ENCODE peak calls at places on chromosomes 11 and 22, in ten cellular contexts. Q, L, W, X, M, N, K, C, O and U are unnamed samples.

GRCh38 chr11:74492084-74492483 is 1.4 kb downstream of the LIPT2 start:
- DNase-seq in Q (no peak), L (no peak), W (no peak), X (no peak), M (no peak), N (no peak), K (no peak), C (no peak), O (no peak), U (no peak)

GRCh38 chr11:134566311-134566710 is 154.3 kb upstream of the B3GAT1 start:
- DNase-seq in Q (no peak), L (no peak), W (no peak), X (no peak), M (no peak), N (no peak), K (no peak), C (no peak), O (no peak), U (no peak)

GRCh38 chr22:26573026-26573662 is 16.8 kb downstream of the TPST2 start:
- DNase-seq in Q (no peak), L (no peak), W (no peak), X (no peak), M (peak; percentile 32), N (no peak), K (peak; percentile 62), C (no peak), O (peak; percentile 72), U (no peak)

GRCh38 chr11:119783466-119784400 is 54.7 kb upstream of the NECTIN1 start:
- DNase-seq in Q (no peak), L (no peak), W (peak; percentile 56), X (no peak), M (peak; percentile 45), N (no peak), K (peak; percentile 16), C (no peak), O (no peak), U (no peak)

GRCh38 chr11:40190294-40190693 is 1269.2 kb downstream of the LRRC4C start:
- DNase-seq in Q (no peak), L (no peak), W (no peak), X (no peak), M (no peak), N (no peak), K (no peak), C (no peak), O (no peak), U (no peak)

GRCh38 chr11:131052367-131052766 is 136.1 kb upstream of the SNX19 start:
- DNase-seq in Q (no peak), L (no peak), W (no peak), X (no peak), M (no peak), N (no peak), K (no peak), C (no peak), O (no peak), U (no peak)

GRCh38 chr11:35714882-35715612 is 52.5 kb downstream of the TRIM44 start:
- DNase-seq in Q (no peak), L (no peak), W (peak; percentile 26), X (peak; percentile 35), M (peak; percentile 16), N (no peak), K (peak; percentile 66), C (peak; percentile 29), O (peak; percentile 26), U (peak; percentile 41)

GRCh38 chr11:78325274-78325781 is 92.3 kb downstream of the GAB2 start:
- DNase-seq in Q (no peak), L (no peak), W (no peak), X (peak; percentile 10), M (no peak), N (no peak), K (no peak), C (no peak), O (no peak), U (no peak)

GRCh38 chr11:70671083-70671482 is 272.8 kb downstream of the CTTN start:
- DNase-seq in Q (no peak), L (no peak), W (no peak), X (no peak), M (no peak), N (no peak), K (no peak), C (no peak), O (no peak), U (no peak)

GRCh38 chr22:38704568-38705234 is 1.0 kb upstream of the GTPBP1 start:
- DNase-seq in Q (no peak), L (no peak), W (no peak), X (no peak), M (peak; percentile 30), N (no peak), K (no peak), C (no peak), O (peak; percentile 31), U (no peak)

GRCh38 chr11:120317689-120318195 is 7.4 kb upstream of the TLCD5 start:
- DNase-seq in Q (no peak), L (no peak), W (no peak), X (no peak), M (no peak), N (no peak), K (no peak), C (no peak), O (no peak), U (no peak)

GRCh38 chr11:612201-612960 is 3.4 kb downstream of the IRF7 start:
- DNase-seq in Q (no peak), L (peak; percentile 48), W (no peak), X (no peak), M (no peak), N (no peak), K (peak; percentile 32), C (no peak), O (peak; percentile 29), U (no peak)
- TF ChIP-seq CTCF in Q (no peak), L (peak; percentile 20), W (no peak), X (peak; percentile 29), M (peak; percentile 20), N (no peak), K (peak; percentile 12), C (peak; percentile 5), O (peak; percentile 29), U (peak; percentile 30)

GRCh38 chr22:35824256-35824655 is 106.6 kb downstream of the APOL5 start:
- DNase-seq in Q (no peak), L (no peak), W (no peak), X (no peak), M (no peak), N (no peak), K (no peak), C (no peak), O (no peak), U (no peak)

GRCh38 chr22:35818897-35819296 is 101.2 kb downstream of the APOL5 start:
- DNase-seq in Q (no peak), L (no peak), W (no peak), X (no peak), M (no peak), N (no peak), K (no peak), C (no peak), O (no peak), U (no peak)

GRCh38 chr22:35821654-35822053 is 104.0 kb downstream of the APOL5 start:
- DNase-seq in Q (no peak), L (no peak), W (no peak), X (no peak), M (no peak), N (no peak), K (no peak), C (no peak), O (no peak), U (no peak)

DNA sequence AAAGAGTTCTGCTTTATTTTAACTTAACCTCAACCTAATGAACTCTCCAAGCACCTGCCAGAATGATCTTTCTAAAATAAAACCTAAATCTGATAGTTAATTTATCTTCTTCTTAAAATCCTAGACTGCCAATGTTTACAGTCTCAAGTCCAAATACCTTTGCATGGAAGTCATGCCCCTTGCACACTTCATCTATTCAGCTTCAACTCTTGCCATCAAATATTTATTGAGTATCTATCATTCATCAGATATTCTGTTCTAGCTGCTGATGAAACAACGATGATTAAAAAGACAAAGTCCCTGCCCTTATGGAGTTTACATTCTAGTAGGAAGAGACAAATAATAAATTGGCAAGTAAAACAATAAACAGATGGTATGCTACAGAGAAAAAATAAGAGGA is 101.7 kb downstream of the APOL5 start:
- DNase-seq in Q (no peak), L (no peak), W (no peak), X (no peak), M (no peak), N (no peak), K (no peak), C (no peak), O (no peak), U (no peak)
- TF ChIP-seq CTCF in Q (no peak), L (no peak), W (no peak), X (no peak), M (no peak), N (no peak), K (no peak), C (no peak), O (no peak), U (no peak)

DNA sequence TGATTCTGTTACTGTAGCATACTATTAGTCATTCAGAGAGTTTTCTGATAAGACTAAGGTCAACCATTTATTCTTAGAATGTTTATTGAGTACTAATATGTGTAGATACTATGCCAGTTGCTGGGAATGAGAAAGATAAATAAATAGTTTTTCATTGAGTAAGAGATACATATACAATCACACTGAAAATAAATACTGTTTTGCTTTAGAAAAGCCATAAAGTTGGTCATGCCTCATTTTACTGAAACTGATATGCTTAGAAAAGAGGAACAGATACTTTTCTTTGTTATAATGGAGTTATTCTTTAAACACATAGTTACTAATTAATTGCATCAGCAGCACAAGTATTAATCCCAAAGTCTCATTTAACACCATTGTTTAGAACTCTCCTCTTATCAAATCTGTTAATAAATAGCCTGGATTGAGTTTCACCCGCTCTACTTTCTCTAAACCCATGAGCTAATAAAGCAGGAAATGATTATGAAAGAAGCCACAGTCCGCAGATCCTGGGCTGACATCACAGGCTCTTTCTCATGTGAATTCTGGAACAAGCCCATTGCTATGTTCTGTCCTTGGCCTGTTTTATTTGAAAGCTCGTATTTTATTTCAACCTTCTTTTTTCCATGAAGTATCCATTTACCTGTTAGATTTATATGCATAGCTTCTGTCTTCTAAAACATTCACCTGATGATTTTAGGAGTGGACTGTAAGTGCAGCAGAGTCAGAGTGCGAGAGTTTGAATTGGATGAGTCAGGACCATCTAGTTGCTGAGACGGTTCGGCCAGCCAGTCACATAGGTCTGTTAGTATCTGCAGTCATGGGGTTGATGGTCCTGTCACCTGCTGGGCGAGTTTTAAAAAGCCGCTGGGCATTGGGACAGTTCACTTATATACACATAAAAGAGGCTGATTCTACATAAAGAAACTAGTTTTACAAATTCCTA is 35.5 kb downstream of the PIWIL4 start:
- DNase-seq in Q (no peak), L (no peak), W (peak; percentile 67), X (peak; percentile 65), M (peak; percentile 86), N (peak; percentile 66), K (no peak), C (peak; percentile 45), O (peak; percentile 81), U (peak; percentile 44)
- TF ChIP-seq CTCF in Q (peak; percentile 29), L (no peak), W (peak; percentile 37), X (peak; percentile 57), M (peak; percentile 65), N (peak; percentile 53), K (peak; percentile 56), C (peak; percentile 58), O (peak; percentile 48), U (peak; percentile 61)

DNA sequence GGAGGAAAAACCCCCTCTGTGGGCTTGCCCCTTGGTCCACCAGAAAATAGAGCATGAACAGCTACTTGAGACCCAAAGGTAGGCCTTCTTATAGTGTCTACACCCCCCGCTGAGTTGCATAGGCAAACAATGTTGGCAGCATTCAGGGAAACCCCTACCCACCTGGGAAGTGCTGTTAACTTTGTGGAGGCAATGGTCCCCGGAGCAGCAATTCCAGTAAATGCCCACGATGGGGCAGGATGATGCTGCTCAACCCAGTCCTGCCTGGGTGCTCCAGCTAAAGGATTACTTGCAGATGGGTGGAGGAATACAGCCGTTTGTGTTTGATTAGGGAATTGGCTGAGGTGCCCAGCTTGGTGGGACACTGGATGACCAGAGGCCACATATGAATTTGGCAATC is 381.3 kb upstream of the ANO5 start:
- DNase-seq in Q (peak; percentile 49), L (no peak), W (no peak), X (no peak), M (no peak), N (no peak), K (no peak), C (no peak), O (peak; percentile 5), U (no peak)
- TF ChIP-seq CTCF in Q (peak; percentile 19), L (no peak), W (no peak), X (no peak), M (no peak), N (no peak), K (no peak), C (no peak), O (no peak), U (no peak)